ENCODE peak calls at places on chromosomes 1 and 21, in four cellular contexts. F is stomach, L is hepatocyte, J is tibial artery. C is an unnamed sample.
A peak's percentile ranks its signal among the peaks of the same experiment; 100 is the strongest.

GRCh38 chr1:169779150-169779549 is 15.6 kb downstream of the METTL18 start:
- DNase-seq in F (no peak), L (no peak), J (no peak), C (no peak)

GRCh38 chr1:33823830-33824229 is 40.0 kb upstream of the HMGB4 start:
- DNase-seq in F (no peak), L (no peak), J (no peak), C (no peak)

GRCh38 chr1:202221911-202222909 is 28.6 kb downstream of the LGR6 start:
- DNase-seq in F (no peak), L (peak; percentile 57), J (no peak), C (no peak)

GRCh38 chr1:76944942-76945341 is 77.7 kb downstream of the ST6GALNAC5 start:
- DNase-seq in F (no peak), L (no peak), J (no peak), C (no peak)

GRCh38 chr21:45802425-45802824 is 158.9 kb downstream of the PCBP3 start:
- DNase-seq in F (no peak), L (no peak), J (no peak), C (no peak)

GRCh38 chr1:152169356-152170025 is 10.5 kb upstream of the RPTN start:
- DNase-seq in F (no peak), L (no peak), J (no peak), C (no peak)

GRCh38 chr21:14864211-14865021 is 200.4 kb downstream of the NRIP1 start:
- DNase-seq in F (peak; percentile 68), L (peak; percentile 90), J (peak; percentile 54), C (peak; percentile 72)

GRCh38 chr1:28200234-28200873 is 23.9 kb upstream of the PTAFR start:
- DNase-seq in F (no peak), L (no peak), J (no peak), C (no peak)

GRCh38 chr1:92797961-92798360 is 13.1 kb upstream of the EVI5 start:
- DNase-seq in F (no peak), L (no peak), J (no peak), C (no peak)

GRCh38 chr1:91650764-91651163 is 150.1 kb downstream of the CDC7 start:
- DNase-seq in F (peak; percentile 26), L (peak; percentile 67), J (peak; percentile 93), C (no peak)

GRCh38 chr1:91651243-91651642 is 150.6 kb downstream of the CDC7 start:
- DNase-seq in F (no peak), L (no peak), J (no peak), C (no peak)

GRCh38 chr1:91655912-91656449 is 155.3 kb downstream of the CDC7 start:
- DNase-seq in F (no peak), L (no peak), J (no peak), C (no peak)

GRCh38 chr1:91653183-91653582 is 152.5 kb downstream of the CDC7 start:
- DNase-seq in F (no peak), L (no peak), J (no peak), C (no peak)

DNA sequence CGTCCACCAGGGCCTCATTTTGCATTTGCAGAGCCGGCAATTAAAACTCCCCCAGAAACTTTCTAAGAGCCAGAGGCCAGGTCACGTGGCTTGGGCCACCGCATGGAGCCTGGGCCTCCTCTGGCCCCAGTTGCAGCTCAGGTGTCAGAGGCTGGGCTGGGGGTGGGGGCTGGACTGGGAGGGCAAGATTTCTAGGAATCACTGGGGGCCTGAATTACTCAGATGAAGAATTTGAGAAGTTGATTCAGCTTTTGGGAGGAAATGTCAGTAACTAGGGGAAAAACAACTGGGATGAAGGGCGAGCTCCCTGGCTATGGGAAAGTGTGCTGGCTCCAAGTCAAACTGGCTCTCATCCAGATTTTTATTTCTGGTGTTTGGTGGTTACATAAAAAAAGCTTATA is 151.0 kb downstream of the CDC7 start:
- DNase-seq in F (no peak), L (peak; percentile 23), J (peak; percentile 52), C (no peak)
- TF ChIP-seq CTCF in F (no peak), L (no peak), J (no peak), C (no peak)

DNA sequence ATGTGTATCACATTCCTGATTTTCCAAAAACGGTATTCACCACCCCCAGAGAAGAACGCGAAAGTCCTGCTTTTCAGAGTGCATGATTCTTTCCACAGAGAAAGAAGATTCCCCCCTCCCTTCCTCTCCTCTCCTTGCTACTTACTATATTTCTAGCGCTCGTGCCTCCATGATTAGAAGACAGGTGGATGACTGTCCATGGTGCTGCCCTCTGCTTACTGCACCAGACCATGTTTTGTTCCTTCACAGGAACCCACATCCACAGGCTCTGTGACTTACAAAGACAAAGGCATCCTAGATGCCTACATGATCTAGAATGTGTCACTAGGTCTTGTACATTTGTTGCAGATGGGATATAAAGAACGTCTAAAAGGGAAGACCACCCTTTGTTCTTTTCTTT is 49.1 kb upstream of the ZNF648 start:
- DNase-seq in F (no peak), L (no peak), J (no peak), C (no peak)
- TF ChIP-seq CTCF in F (no peak), L (no peak), J (no peak), C (no peak)

GRCh38 chr21:26489781-26490180 is 83.3 kb downstream of the CYYR1 start:
- DNase-seq in F (no peak), L (no peak), J (no peak), C (no peak)
- TF ChIP-seq CTCF in F (no peak), L (no peak), J (no peak), C (no peak)

GRCh38 chr1:161179698-161180097 is 2.4 kb upstream of the B4GALT3 start:
- DNase-seq in F (no peak), L (no peak), J (no peak), C (no peak)

GRCh38 chr1:161177936-161178244 is 583 bp upstream of the B4GALT3 start:
- DNase-seq in F (no peak), L (no peak), J (no peak), C (no peak)

GRCh38 chr1:161176468-161177111 is 717 bp downstream of the B4GALT3 start:
- DNase-seq in F (no peak), L (no peak), J (no peak), C (no peak)

GRCh38 chr1:161175771-161176453 is 1.4 kb downstream of the B4GALT3 start:
- DNase-seq in F (no peak), L (no peak), J (no peak), C (no peak)

DNA sequence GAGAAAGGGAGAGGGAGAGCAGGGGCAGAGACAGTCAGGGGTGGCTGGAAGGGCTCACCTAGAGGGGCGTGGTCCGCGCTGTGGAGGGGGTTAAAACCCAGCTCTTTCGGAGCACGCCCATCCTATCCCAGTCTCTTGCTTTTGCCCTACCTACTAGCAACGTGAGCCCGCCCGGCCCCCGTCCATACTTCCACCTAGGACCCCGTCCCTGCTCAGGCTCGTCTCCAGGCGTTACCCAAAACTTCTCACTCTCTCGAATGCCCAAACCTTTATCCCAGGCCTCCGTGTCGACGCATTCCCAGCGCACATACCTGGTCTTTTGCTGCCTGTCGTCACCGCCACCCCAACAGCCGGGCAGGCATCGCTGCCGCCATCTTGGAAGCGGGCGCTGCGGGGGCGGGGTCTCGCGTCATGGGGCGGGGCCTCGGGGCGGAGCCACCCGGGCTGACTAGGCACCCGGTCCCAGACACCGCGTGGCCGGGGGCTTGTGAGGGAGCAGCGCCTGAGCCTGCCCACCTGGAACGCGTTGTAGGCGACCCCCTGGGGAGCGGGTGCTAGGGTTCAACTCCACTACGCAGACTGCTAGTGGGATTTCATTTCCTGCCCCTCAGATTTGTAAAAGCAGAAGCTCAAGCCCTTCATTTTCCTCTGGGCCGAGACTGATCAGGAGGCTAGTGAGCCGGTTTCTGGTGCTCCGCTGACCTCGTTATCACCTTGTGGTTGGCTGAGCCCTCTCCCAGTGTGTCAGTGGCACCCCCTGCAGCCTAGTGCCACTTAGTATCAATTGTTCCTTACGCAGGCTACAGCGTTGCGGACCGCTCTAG is at the start of gene B4GALT3:
- DNase-seq in F (peak; percentile 92), L (peak; percentile 93), J (peak; percentile 89), C (peak; percentile 83)
- TF ChIP-seq CTCF in F (no peak), L (peak; percentile 24), J (no peak), C (peak; percentile 19)

DNA sequence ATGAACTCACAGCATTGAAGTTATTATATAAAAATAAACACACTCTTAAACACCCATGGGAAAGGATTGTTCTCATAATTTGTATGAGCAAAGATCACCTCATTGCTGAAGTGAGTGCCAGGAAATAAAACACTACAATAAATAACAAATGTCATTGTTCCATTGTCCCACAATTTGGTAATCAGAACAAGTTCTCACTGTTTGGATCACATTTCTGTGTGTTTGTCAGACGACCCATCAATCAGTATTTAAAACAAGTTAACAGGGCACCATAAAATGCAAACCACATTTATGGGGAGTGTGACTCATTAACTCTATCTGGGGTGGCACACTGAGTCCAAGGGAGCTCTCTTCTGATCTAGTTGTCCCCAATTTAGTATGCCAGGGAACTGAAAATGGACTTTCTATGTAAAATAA is 124.5 kb downstream of the PTPRC start:
- DNase-seq in F (no peak), L (no peak), J (no peak), C (no peak)
- TF ChIP-seq CTCF in F (no peak), L (no peak), J (no peak), C (no peak)

DNA sequence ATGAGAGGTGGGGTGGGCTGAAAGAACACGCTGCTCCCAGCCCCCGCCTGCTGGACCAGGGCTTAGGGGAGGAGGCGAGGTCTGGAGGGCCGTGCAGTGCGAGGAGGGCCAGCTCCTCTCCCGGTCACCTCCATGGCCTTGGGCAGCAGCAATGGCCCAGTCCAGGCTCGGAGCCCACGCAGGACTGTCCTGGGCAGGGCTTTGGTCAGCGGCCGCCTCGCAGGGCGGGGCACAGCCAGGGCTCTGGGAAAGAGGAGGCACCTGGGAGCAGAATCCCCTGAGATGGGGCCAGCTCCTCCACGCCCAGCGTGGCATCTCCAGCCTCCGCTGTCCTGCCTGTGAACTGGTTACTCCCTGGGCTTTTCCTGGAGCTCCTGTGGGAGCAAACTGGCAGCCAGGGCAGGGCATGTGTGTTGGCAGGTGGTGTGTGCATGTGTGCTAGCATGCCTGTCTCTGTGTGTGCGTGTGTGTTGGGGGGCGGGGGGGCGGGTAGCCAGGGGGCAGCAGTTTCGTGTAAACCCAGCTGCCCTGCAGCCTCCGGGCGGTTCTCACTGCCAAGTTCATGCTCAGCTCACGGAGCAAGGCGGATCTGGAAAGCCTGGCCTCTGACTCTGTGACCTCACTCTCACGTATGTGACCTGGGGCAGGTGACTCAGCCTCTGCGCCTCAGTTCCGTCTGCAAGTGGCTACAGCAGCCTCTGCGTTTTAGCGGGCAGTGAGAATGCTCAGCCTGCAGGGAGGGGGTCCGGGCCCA is 27.5 kb downstream of the ARHGEF16 start:
- DNase-seq in F (peak; percentile 83), L (peak; percentile 66), J (no peak), C (no peak)
- TF ChIP-seq CTCF in F (no peak), L (no peak), J (no peak), C (no peak)

DNA sequence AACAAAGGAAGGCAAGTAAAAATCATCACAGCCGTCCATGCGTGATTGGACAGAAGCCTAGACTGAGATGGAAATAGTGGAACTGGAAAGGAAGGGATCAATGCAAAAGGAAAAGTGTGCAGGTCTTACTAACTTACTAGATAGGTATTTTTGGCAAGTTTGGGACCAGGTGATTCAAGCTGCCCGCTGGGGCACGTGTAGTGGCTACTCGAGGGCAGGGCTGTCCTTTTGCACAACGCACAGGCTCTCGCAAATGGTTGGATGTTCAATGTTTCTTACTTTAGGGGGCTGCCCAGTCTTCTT is 561 bp upstream of the ALG6 start:
- DNase-seq in F (no peak), L (no peak), J (no peak), C (no peak)
- TF ChIP-seq CTCF in F (no peak), L (no peak), J (no peak), C (no peak)

GRCh38 chr1:1510912-1511532 is 940 bp upstream of the ATAD3A start:
- DNase-seq in F (no peak), L (peak; percentile 30), J (no peak), C (no peak)
- TF ChIP-seq CTCF in F (no peak), L (no peak), J (no peak), C (no peak)